ENCODE peak calls at places on chromosomes 4 and X, in six cellular contexts. S, X, Z, N, R and K are unnamed samples.

GRCh38 chr4:48175328-48175727 is 41.3 kb upstream of the TXK start:
- DNase-seq in S (no peak), X (no peak), Z (no peak), N (no peak), R (no peak), K (no peak)

GRCh38 chr4:113534698-113535097 is 226.8 kb downstream of the CAMK2D start:
- DNase-seq in S (no peak), X (no peak), Z (no peak), N (peak; percentile 60), R (no peak), K (no peak)

GRCh38 chr4:26985836-26986235 is 125.2 kb downstream of the STIM2 start:
- DNase-seq in S (no peak), X (no peak), Z (no peak), N (no peak), R (no peak), K (no peak)

GRCh38 chr4:110618091-110619000 is 4.5 kb downstream of the PITX2 start:
- DNase-seq in S (no peak), X (no peak), Z (no peak), N (no peak), R (no peak), K (no peak)

GRCh38 chr4:6446538-6447451 is 25.6 kb downstream of the PPP2R2C start:
- DNase-seq in S (no peak), X (peak; percentile 41), Z (no peak), N (no peak), R (no peak), K (no peak)

GRCh38 chr4:51859476-51860032 is 16.6 kb downstream of the DCUN1D4 start:
- DNase-seq in S (no peak), X (no peak), Z (no peak), N (no peak), R (no peak), K (no peak)

GRCh38 chrX:115388879-115389278 is 99.4 kb downstream of the LUZP4 start:
- DNase-seq in S (no peak), X (no peak), Z (no peak), N (peak; percentile 77), R (no peak), K (no peak)

GRCh38 chr4:90234916-90235547 is 107.8 kb downstream of the CCSER1 start:
- DNase-seq in S (no peak), X (peak; percentile 28), Z (no peak), N (no peak), R (no peak), K (no peak)

GRCh38 chr4:168272488-168272887 is 46.1 kb downstream of the DDX60 start:
- DNase-seq in S (no peak), X (no peak), Z (no peak), N (no peak), R (no peak), K (no peak)

GRCh38 chr4:15164571-15164970 is 162.3 kb downstream of the CPEB2 start:
- DNase-seq in S (no peak), X (no peak), Z (no peak), N (no peak), R (no peak), K (no peak)

GRCh38 chrX:27350476-27350875 is 112.7 kb downstream of the PPP4R3C start:
- DNase-seq in S (no peak), X (no peak), Z (no peak), N (no peak), R (no peak), K (no peak)

GRCh38 chr4:100208964-100209363 is 18.7 kb upstream of the DDIT4L start:
- DNase-seq in S (no peak), X (no peak), Z (no peak), N (no peak), R (no peak), K (no peak)

GRCh38 chrX:141469469-141469868 is 115.1 kb downstream of the SPANXA1 start:
- DNase-seq in S (no peak), X (no peak), Z (no peak), N (peak; percentile 3), R (no peak), K (no peak)

GRCh38 chrX:2741386-2741785 is 10.5 kb upstream of the XG start:
- DNase-seq in S (no peak), X (no peak), Z (no peak), N (no peak), R (no peak), K (no peak)

GRCh38 chrX:80139564-80139963 is 125.0 kb downstream of the TBX22 start:
- DNase-seq in S (no peak), X (no peak), Z (no peak), N (no peak), R (no peak), K (no peak)

GRCh38 chrX:96425204-96425603 is 259.4 kb upstream of the DIAPH2 start:
- DNase-seq in S (no peak), X (no peak), Z (no peak), N (peak; percentile 20), R (no peak), K (no peak)

GRCh38 chr4:24473309-24473721 is 111.0 kb downstream of the DHX15 start:
- DNase-seq in S (no peak), X (no peak), Z (peak; percentile 25), N (peak; percentile 39), R (peak; percentile 15), K (no peak)

GRCh38 chrX:21490341-21490740 is 116.1 kb downstream of the CNKSR2 start:
- DNase-seq in S (no peak), X (no peak), Z (no peak), N (no peak), R (no peak), K (no peak)

GRCh38 chr4:123977623-123978022 is 581.0 kb downstream of the SPRY1 start:
- DNase-seq in S (no peak), X (no peak), Z (no peak), N (no peak), R (no peak), K (no peak)

GRCh38 chr4:8706221-8707044 is 113.9 kb downstream of the CPZ start:
- DNase-seq in S (no peak), X (no peak), Z (no peak), N (no peak), R (no peak), K (no peak)
- H3K4me3 ChIP-seq in S (no peak overlapping the region), X (no peak overlapping the region), Z (no peak overlapping the region), N (no peak overlapping the region), R (no peak overlapping the region), K (no peak overlapping the region)

GRCh38 chr4:122845760-122846159 is 19.1 kb downstream of the FGF2 start:
- DNase-seq in S (no peak), X (no peak), Z (no peak), N (no peak), R (no peak), K (no peak)
- H3K4me3 ChIP-seq in S (no peak overlapping the region), X (no peak overlapping the region), Z (no peak overlapping the region), N (no peak overlapping the region), R (no peak overlapping the region), K (no peak overlapping the region)

GRCh38 chr4:8818063-8818881 is 53.4 kb downstream of the HMX1 start:
- DNase-seq in S (no peak), X (peak; percentile 21), Z (peak; percentile 15), N (no peak), R (no peak), K (no peak)

GRCh38 chr4:8819019-8819418 is 52.6 kb downstream of the HMX1 start:
- DNase-seq in S (no peak), X (no peak), Z (no peak), N (no peak), R (no peak), K (no peak)

GRCh38 chr4:8821151-8821950 is 50.3 kb downstream of the HMX1 start:
- DNase-seq in S (no peak), X (no peak), Z (peak; percentile 11), N (no peak), R (no peak), K (no peak)

GRCh38 chr4:8819421-8820177 is 52.0 kb downstream of the HMX1 start:
- DNase-seq in S (no peak), X (peak; percentile 14), Z (no peak), N (no peak), R (no peak), K (no peak)

DNA sequence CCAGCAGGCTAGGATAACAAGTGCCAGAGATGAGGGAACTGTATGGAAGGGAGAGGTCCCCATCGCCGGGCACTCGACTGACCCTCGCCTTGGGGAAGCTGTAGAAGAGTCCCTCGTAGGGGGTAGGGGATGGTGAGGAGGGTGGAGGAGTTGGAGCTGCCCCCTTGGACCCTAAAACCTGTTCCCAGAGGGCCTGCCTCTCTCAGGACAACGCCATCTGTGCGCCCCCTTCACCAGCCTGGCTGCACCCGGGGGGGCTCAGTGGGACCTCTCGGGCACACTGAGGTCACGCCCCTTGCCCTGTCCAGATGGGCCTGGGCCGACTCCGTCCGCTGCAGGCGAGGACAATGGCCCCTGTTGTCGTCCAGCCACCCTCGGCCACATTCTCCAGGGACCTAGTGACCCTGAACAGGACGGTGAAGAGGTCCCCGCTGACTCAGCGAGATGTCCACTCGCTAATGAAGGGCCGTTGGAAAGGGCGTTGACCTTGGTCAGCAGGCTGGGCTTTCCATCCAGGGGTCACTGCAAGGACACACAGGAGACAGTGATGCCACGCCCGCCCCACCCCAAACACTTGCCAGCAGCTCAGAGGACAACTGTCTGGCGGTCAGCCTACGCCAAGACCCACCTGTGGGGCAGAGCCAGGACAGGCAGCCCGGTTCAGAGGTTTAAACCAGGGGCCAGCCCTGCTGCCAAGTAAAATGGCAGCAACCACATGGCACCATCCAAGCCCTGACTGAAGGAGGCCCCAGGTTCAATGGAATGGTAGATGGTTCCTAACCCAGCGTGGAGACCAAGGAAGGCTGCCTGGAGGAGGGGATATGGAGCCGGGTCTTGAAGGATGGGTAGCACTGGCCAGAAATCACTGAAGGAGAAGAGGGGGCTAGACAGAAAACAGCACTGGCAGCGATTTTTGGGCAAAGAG is 51.2 kb downstream of the HMX1 start:
- DNase-seq in S (no peak), X (peak; percentile 14), Z (peak; percentile 15), N (no peak), R (no peak), K (no peak)
- H3K4me3 ChIP-seq in S (no peak overlapping the region), X (no peak overlapping the region), Z (no peak overlapping the region), N (no peak overlapping the region), R (no peak overlapping the region), K (no peak overlapping the region)

DNA sequence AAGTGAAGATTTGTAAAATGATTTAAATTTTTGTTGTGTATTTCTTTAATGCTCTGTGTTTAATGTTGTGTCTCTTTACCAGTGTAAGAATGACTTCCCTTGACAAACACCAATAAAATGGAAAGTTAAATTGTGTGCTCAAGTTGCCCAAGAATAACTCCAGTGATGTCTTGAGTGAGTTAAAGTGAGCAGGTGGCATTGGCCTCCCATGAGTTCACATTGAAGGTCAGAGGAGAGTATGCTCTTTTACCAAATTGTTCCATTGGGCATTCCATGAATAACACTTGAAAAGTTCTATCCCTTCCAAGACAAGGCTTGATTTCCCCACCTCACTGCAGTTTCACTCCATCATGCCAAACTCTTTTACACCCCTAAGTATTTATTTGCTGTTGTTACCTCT is 4.5 kb downstream of the ANXA5 start:
- DNase-seq in S (no peak), X (no peak), Z (no peak), N (no peak), R (no peak), K (no peak)
- H3K4me3 ChIP-seq in S (no peak overlapping the region), X (no peak overlapping the region), Z (no peak overlapping the region), N (no peak overlapping the region), R (no peak overlapping the region), K (no peak overlapping the region)

DNA sequence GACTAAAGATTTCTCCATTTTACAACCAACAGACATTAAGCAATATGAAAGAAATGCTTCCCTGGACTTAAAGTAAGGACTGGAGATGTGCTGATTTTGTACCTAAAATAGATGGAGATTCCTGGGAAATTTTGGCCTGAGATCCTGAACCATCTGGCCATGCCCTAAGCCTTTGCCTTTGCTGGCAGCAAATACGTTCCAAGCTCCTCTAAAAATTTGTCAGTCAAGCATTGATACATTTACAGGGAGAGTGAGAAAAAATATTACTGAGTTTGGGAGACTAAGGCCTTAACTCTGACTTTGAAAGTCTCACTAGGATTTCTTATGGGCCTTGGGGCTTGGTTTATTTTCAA is 63.9 kb downstream of the FHDC1 start:
- DNase-seq in S (no peak), X (no peak), Z (no peak), N (no peak), R (no peak), K (no peak)
- H3K4me3 ChIP-seq in S (no peak overlapping the region), X (no peak overlapping the region), Z (no peak overlapping the region), N (no peak overlapping the region), R (no peak overlapping the region), K (no peak overlapping the region)

GRCh38 chr4:144645102-144645469 is 870 bp upstream of the HHIP start:
- DNase-seq in S (no peak), X (no peak), Z (no peak), N (peak; percentile 31), R (no peak), K (no peak)
- H3K4me3 ChIP-seq in S (peak overlapping the region; percentile 80), X (peak overlapping the region; percentile 62), Z (peak overlapping the region; percentile 27), N (peak overlapping the region; percentile 73), R (peak overlapping the region; percentile 44), K (peak overlapping the region; percentile 62)